ENCODE peak calls at places on chromosomes 12 and 14, in four cellular contexts. N, L, R and A are unnamed samples.

GRCh38 chr12:45205165-45205825 is 10.6 kb upstream of the ANO6 start:
- DNase-seq in L (no peak), R (no peak), N (no peak), A (no peak)

GRCh38 chr14:51205486-51205885 is 34.6 kb upstream of the TMX1 start:
- DNase-seq in R (no peak), L (no peak), N (no peak), A (no peak)

GRCh38 chr14:24674204-24674970 is 40.4 kb upstream of the GZMB start:
- DNase-seq in R (no peak), L (no peak), N (no peak), A (no peak)

GRCh38 chr14:88199882-88200281 is 123.2 kb downstream of the KCNK10 start:
- DNase-seq in R (no peak), N (no peak), L (no peak), A (no peak)

GRCh38 chr14:30885840-30886740 is 11.7 kb downstream of the COCH start:
- DNase-seq in L (no peak), R (no peak), N (no peak), A (no peak)

GRCh38 chr12:113903381-113903863 is 62.7 kb downstream of the RBM19 start:
- DNase-seq in L (no peak), R (no peak), N (no peak), A (no peak)

GRCh38 chr14:89495718-89496117 is 78.7 kb upstream of the FOXN3 start:
- DNase-seq in N (no peak), L (no peak), R (no peak), A (no peak)

GRCh38 chr12:68785358-68785757 is 22.6 kb upstream of the MDM2 start:
- DNase-seq in L (no peak), N (no peak), R (no peak), A (no peak)

GRCh38 chr14:22481546-22481945 is 107.5 kb downstream of the DAD1 start:
- DNase-seq in L (no peak), R (no peak), N (no peak), A (no peak)

GRCh38 chr14:20630340-20631022 is 11.0 kb downstream of the OR6S1 start:
- DNase-seq in L (no peak), N (peak; percentile 72), R (peak; percentile 70), A (no peak)

GRCh38 chr12:94867066-94867855 is 136.2 kb downstream of the NDUFA12 start:
- DNase-seq in N (no peak), R (no peak), L (no peak), A (no peak)

GRCh38 chr12:50302686-50303085 is 19.4 kb upstream of the LIMA1 start:
- DNase-seq in N (no peak), L (no peak), R (no peak), A (no peak)

GRCh38 chr12:131395971-131396573 is 314.8 kb upstream of the SFSWAP start:
- DNase-seq in R (no peak), L (no peak), N (no peak), A (no peak)

GRCh38 chr12:5305425-5305824 is 126.5 kb upstream of the NTF3 start:
- DNase-seq in L (no peak), R (no peak), N (no peak), A (no peak)
- TF ChIP-seq TEAD4 in L (no peak), R (no peak), N (no peak), A (no peak)

GRCh38 chr12:91065377-91065776 is 7.6 kb upstream of the KERA start:
- DNase-seq in L (no peak), N (no peak), R (no peak), A (no peak)
- TF ChIP-seq TEAD4 in L (no peak), N (no peak), R (no peak), A (no peak)

GRCh38 chr12:52189376-52190174 is 2.2 kb downstream of the KRT80 start:
- DNase-seq in L (no peak), R (no peak), N (no peak), A (no peak)
- TF ChIP-seq TEAD4 in L (no peak), R (no peak), N (no peak), A (no peak)

DNA sequence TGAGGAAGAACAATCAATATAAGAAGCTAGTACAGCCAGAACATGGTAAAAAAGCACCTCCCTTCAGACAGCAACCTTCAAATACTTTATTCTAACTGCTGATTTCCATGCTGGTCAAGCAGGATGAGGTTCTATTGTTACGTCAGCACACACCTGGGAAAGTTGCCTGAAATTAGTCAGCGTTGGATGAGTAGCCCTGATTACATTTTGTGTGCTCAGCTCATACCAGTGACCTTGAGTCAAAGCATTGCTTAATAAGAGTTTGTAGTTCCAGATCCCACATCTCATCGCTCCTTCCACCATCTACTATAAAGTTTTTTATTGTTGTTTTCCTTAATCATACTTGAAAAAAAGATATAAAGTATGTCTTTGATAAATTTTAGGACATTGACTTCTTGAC is 361.5 kb downstream of the EGLN3 start:
- DNase-seq in R (no peak), N (no peak), L (no peak), A (no peak)
- TF ChIP-seq TEAD4 in R (no peak), N (no peak), L (no peak), A (no peak)

GRCh38 chr12:116474331-116474730 is 84.8 kb upstream of the MAP1LC3B2 start:
- DNase-seq in L (no peak), R (no peak), N (no peak), A (no peak)
- TF ChIP-seq TEAD4 in L (no peak), R (no peak), N (no peak), A (no peak)

DNA sequence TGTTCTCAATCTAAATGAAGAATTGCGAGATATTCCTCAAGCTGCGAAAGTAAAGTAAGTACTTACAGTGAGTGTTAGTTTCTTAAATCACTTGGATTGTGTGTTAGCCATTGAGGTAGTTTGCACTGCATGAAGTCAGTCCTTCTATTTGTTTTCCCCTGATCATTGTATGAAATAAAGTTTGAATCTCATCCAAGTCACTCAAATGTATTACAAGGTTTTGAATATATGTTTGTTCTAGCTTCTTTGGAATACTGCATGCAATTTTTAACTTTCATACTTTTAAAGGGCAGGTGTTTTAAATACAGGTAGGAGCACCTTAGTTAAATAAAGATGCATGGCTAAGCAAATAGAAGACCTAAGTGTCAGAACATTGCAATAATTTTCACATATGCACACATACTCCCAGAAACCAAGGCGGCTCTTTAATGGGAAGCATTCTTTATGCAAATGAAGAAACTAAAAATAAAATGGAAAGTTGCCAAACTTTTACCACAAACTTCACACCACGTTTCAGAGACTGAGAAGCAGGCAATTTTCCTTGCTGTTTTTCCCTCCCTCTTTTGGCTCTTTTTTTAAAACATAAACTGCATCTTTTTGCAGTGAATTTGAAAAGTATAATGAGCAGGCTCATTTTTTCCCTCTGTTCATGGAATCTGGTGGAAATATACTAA is 105.6 kb downstream of the GPR135 start:
- DNase-seq in N (no peak), R (no peak), L (no peak), A (no peak)
- TF ChIP-seq TEAD4 in N (no peak), R (no peak), L (no peak), A (no peak)